ENCODE peak calls at places on chromosome 3, in seven cellular contexts. X is lower lobe of right lung, G is sigmoid colon, H is hepatocyte, F is OCI-LY7, Z is cardiac muscle cell, U is nephron progenitor cell. Y is an unnamed sample.

GRCh38 chr3:126959144-126959920 is 23.6 kb upstream of the PLXNA1 start:
- DNase-seq in G (peak), F (no peak), X (no peak), H (no peak), U (no peak), Z (no peak), Y (peak)

GRCh38 chr3:128850544-128850943 is 28.9 kb upstream of the ACAD9 start:
- DNase-seq in G (no peak), F (no peak), U (no peak), X (no peak), Z (no peak), H (no peak), Y (no peak)

GRCh38 chr3:4864503-4864902 is 114.7 kb upstream of the BHLHE40 start:
- DNase-seq in X (no peak), G (no peak), Z (no peak), U (no peak), F (no peak), H (no peak), Y (no peak)

GRCh38 chr3:81734742-81735141 is 26.7 kb downstream of the GBE1 start:
- DNase-seq in G (no peak), U (no peak), F (no peak), Z (no peak), X (no peak), H (no peak), Y (no peak)

GRCh38 chr3:118479376-118479775 is 555.3 kb downstream of the IGSF11 start:
- DNase-seq in U (no peak), G (no peak), F (no peak), X (no peak), Z (no peak), H (no peak), Y (no peak)

GRCh38 chr3:62255758-62256157 is 117.6 kb downstream of the FEZF2 start:
- DNase-seq in F (no peak), U (no peak), G (no peak), H (no peak), X (no peak), Z (no peak), Y (no peak)

GRCh38 chr3:128153156-128154011 is at the start of gene EEFSEC:
- DNase-seq in Z (peak), U (peak), H (peak), G (peak), F (peak), X (peak), Y (no peak)

GRCh38 chr3:152222327-152222726 is 46.4 kb upstream of the MBNL1 start:
- DNase-seq in Z (no peak), X (no peak), F (no peak), G (no peak), U (no peak), H (no peak), Y (no peak)

GRCh38 chr3:100833483-100833882 is 124.2 kb downstream of the TFG start:
- DNase-seq in H (no peak), U (no peak), G (no peak), F (no peak), X (no peak), Z (peak), Y (no peak)

GRCh38 chr3:141663993-141664392 is 74.1 kb upstream of the RNF7 start:
- DNase-seq in H (peak), G (no peak), U (peak), F (no peak), Z (peak), X (no peak), Y (no peak)

GRCh38 chr3:66418432-66419052 is 82.3 kb downstream of the LRIG1 start:
- DNase-seq in H (no peak), Z (no peak), F (no peak), U (no peak), G (peak), X (peak), Y (no peak)

GRCh38 chr3:120263792-120264191 is 21.2 kb downstream of the GPR156 start:
- DNase-seq in Z (no peak), G (no peak), U (no peak), F (no peak), H (no peak), X (no peak), Y (no peak)

GRCh38 chr3:104362319-104362718 is 1004.4 kb upstream of the ALCAM start:
- DNase-seq in H (no peak), U (no peak), G (no peak), X (no peak), F (no peak), Z (no peak), Y (no peak)

GRCh38 chr3:102936511-102936910 is 501.7 kb downstream of the ZPLD1 start:
- DNase-seq in U (no peak), F (no peak), X (no peak), Z (no peak), G (no peak), H (no peak), Y (no peak)

GRCh38 chr3:67704322-67704721 is 49.9 kb upstream of the SUCLG2 start:
- DNase-seq in Z (no peak), U (no peak), H (no peak), X (no peak), G (no peak), F (peak), Y (no peak)
- TF ChIP-seq CTCF in Z (no peak), U (no peak), H (no peak), X (no peak), G (no peak), F (peak), Y (no peak)

GRCh38 chr3:29764603-29765254 is 483.9 kb downstream of the RBMS3 start:
- DNase-seq in G (no peak), F (no peak), H (peak), X (no peak), U (no peak), Z (no peak), Y (no peak)
- TF ChIP-seq CTCF in G (peak), F (peak), H (peak), X (peak), U (no peak), Z (peak), Y (peak)

GRCh38 chr3:11847035-11847394 is 330 bp upstream of the TAMM41 start:
- DNase-seq in F (no peak), H (no peak), X (no peak), U (no peak), G (no peak), Z (no peak), Y (no peak)

GRCh38 chr3:11850003-11850402 is 3.3 kb upstream of the TAMM41 start:
- DNase-seq in U (no peak), F (no peak), G (no peak), X (no peak), Z (no peak), H (no peak), Y (no peak)

GRCh38 chr3:11845661-11846060 is 1.0 kb downstream of the TAMM41 start:
- DNase-seq in H (peak), F (peak), Z (no peak), X (no peak), U (no peak), G (no peak), Y (no peak)

GRCh38 chr3:11846281-11847034 is at the start of gene TAMM41:
- DNase-seq in G (peak), U (peak), F (peak), H (peak), Z (peak), X (peak), Y (peak)

GRCh38 chr3:11847607-11848006 is 922 bp upstream of the TAMM41 start:
- DNase-seq in U (no peak), G (no peak), X (no peak), H (no peak), F (peak), Z (no peak), Y (no peak)
- TF ChIP-seq CTCF in U (no peak), G (no peak), X (no peak), H (no peak), F (no peak), Z (no peak), Y (no peak)

DNA sequence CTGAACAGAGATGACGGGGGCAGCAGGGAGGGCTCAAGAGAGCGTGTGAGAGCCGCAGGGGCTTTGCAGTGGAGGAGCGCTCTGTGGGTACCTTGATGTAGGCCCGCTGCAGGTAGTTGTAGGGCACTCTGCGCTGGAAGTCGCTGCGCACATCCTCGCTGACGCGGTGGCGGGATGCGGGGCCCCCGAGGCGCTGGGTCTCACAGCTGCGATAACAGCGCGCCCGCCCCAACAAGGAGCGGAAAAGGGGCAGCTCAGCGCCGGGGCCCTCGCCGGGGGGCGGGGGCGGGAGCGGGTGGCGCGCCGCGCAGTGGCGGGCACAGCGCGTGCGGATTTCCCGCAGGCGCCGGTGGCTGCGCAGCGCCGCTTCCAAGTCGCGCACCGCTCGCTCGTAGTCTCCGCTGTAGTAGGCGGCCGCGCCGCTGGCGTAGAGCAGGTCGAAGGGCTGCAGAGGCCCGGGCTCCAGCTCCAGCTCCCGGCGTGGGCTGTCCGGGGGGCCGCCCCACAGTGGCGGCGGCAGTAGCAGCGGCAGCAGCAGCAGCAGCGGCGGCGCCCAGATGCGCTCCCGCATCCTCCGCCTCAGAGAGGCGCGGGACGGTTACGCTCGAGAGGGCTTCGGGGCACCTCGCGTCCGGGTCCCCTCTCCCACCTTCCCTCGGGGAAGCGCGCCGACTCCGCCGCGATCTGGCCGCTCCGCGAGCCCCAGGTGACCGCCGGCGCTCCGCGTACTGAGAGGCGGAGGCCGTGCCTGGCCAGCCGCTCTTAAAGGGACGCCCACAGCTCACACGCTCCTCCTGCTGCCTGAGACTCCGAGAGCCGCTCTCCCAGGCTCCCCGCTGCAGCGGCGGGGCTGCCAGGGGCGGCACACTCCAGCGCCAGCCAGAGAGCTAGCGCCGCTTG is at the start of gene P3H2:
- DNase-seq in G (peak), H (peak), F (no peak), Z (peak), X (peak), U (peak), Y (peak)
- TF ChIP-seq CTCF in G (peak), H (peak), F (no peak), Z (peak), X (peak), U (peak), Y (peak)

Y was measured in chondrocyte.